ENCODE peak calls at places on chromosomes 5 and 9, in four cellular contexts. One of them, this sample, is unnamed.

GRCh38 chr5:40220260-40220659 is 459.5 kb upstream of the PTGER4 start:
- DNase-seq in OCI-LY7: no peak
- DNase-seq in A673: no peak
- DNase-seq in WERI-Rb-1: no peak
- DNase-seq in this sample: no peak

GRCh38 chr5:96320797-96321196 is 112.3 kb downstream of the PCSK1 start:
- DNase-seq in OCI-LY7: no peak
- DNase-seq in A673: no peak
- DNase-seq in WERI-Rb-1: no peak
- DNase-seq in this sample: no peak

GRCh38 chr9:75491533-75491932 is 398.9 kb upstream of the PCSK5 start:
- DNase-seq in OCI-LY7: no peak
- DNase-seq in A673: no peak
- DNase-seq in WERI-Rb-1: no peak
- DNase-seq in this sample: no peak

GRCh38 chr5:165328856-165329255 is 1823.4 kb downstream of the MAT2B start:
- DNase-seq in OCI-LY7: no peak
- DNase-seq in A673: peak
- DNase-seq in WERI-Rb-1: no peak
- DNase-seq in this sample: no peak

GRCh38 chr5:129460951-129461815 is 1.1 kb downstream of the ADAMTS19 start:
- DNase-seq in OCI-LY7: no peak
- DNase-seq in A673: peak
- DNase-seq in WERI-Rb-1: peak
- DNase-seq in this sample: peak

GRCh38 chr5:28748446-28748845 is 1710.1 kb upstream of the CDH9 start:
- DNase-seq in OCI-LY7: no peak
- DNase-seq in A673: no peak
- DNase-seq in WERI-Rb-1: peak
- DNase-seq in this sample: no peak

GRCh38 chr9:14730367-14730958 is 7.9 kb upstream of the CER1 start:
- DNase-seq in OCI-LY7: no peak
- DNase-seq in A673: no peak
- DNase-seq in WERI-Rb-1: no peak
- DNase-seq in this sample: no peak

GRCh38 chr5:113678924-113679575 is 165.6 kb downstream of the YTHDC2 start:
- DNase-seq in OCI-LY7: peak
- DNase-seq in A673: peak
- DNase-seq in WERI-Rb-1: peak
- DNase-seq in this sample: peak

GRCh38 chr9:130698514-130698913 is 4.9 kb downstream of the EXOSC2 start:
- DNase-seq in OCI-LY7: no peak
- DNase-seq in A673: no peak
- DNase-seq in WERI-Rb-1: no peak
- DNase-seq in this sample: no peak

GRCh38 chr5:112848116-112848811 is 12.8 kb upstream of the SRP19 start:
- DNase-seq in OCI-LY7: peak
- DNase-seq in A673: peak
- DNase-seq in WERI-Rb-1: peak
- DNase-seq in this sample: peak

GRCh38 chr9:118991366-118992285 is 377.6 kb downstream of the BRINP1 start:
- DNase-seq in OCI-LY7: no peak
- DNase-seq in A673: no peak
- DNase-seq in WERI-Rb-1: no peak
- DNase-seq in this sample: no peak
- TF ChIP-seq CTCF in OCI-LY7: no peak
- TF ChIP-seq CTCF in A673: no peak
- TF ChIP-seq CTCF in WERI-Rb-1: no peak
- TF ChIP-seq CTCF in this sample: no peak

GRCh38 chr9:6197330-6197729 is 18.3 kb upstream of the IL33 start:
- DNase-seq in OCI-LY7: peak
- DNase-seq in A673: peak
- DNase-seq in WERI-Rb-1: no peak
- DNase-seq in this sample: no peak
- TF ChIP-seq CTCF in OCI-LY7: peak
- TF ChIP-seq CTCF in A673: peak
- TF ChIP-seq CTCF in WERI-Rb-1: peak
- TF ChIP-seq CTCF in this sample: no peak

GRCh38 chr9:112333639-112334318 is 360 bp upstream of the PTBP3 start:
- DNase-seq in OCI-LY7: peak
- DNase-seq in A673: peak
- DNase-seq in WERI-Rb-1: peak
- DNase-seq in this sample: peak
- TF ChIP-seq CTCF in OCI-LY7: peak
- TF ChIP-seq CTCF in A673: peak
- TF ChIP-seq CTCF in WERI-Rb-1: peak
- TF ChIP-seq CTCF in this sample: peak

DNA sequence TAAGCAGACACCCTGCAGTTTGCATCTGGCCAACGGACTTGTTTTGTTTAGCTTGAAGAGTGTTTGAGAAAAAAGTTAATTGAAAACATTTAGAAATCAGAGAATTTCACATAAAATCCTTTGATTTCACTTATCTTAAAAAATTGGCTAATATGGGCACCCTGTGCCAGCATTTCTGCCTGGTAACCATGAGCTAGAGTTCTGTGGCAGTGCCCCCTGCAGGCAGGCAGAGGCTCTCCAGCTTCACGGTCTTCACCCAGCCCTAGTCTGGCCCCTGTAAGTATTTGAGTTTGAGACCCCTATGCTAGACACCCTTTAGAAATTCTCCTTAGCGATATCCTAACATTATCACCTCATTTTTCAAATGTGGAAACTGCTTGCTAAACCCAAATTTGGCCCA is 18.8 kb upstream of the FANCC start:
- DNase-seq in OCI-LY7: peak
- DNase-seq in A673: peak
- DNase-seq in WERI-Rb-1: no peak
- DNase-seq in this sample: peak
- TF ChIP-seq CTCF in OCI-LY7: peak
- TF ChIP-seq CTCF in A673: peak
- TF ChIP-seq CTCF in WERI-Rb-1: peak
- TF ChIP-seq CTCF in this sample: peak

This sample was measured in activated CD8-positive, alpha-beta T cell treated with anti-CD3 and anti-CD28 coated beads for 36 hours.